ENCODE peak calls at places on chromosomes 4 and X, in five cellular contexts. One of them, this sample, is unnamed.

GRCh38 chrX:44036336-44036735 is 63.1 kb upstream of the NDP start:
- DNase-seq in neural crest cell: no peak
- DNase-seq in GDM1: no peak
- DNase-seq in NCI-H446: peak
- DNase-seq in A549: no peak
- DNase-seq in this sample: peak

GRCh38 chrX:153065389-153065788 is 6.9 kb upstream of the PNMA6A start:
- DNase-seq in NCI-H446: no peak
- DNase-seq in neural crest cell: no peak
- DNase-seq in A549: peak
- DNase-seq in GDM1: no peak
- DNase-seq in this sample: no peak

GRCh38 chrX:21373637-21374162 is 518 bp upstream of the CNKSR2 start:
- DNase-seq in neural crest cell: no peak
- DNase-seq in A549: peak
- DNase-seq in GDM1: peak
- DNase-seq in NCI-H446: peak
- DNase-seq in this sample: peak

GRCh38 chrX:124393238-124393637 is 46.9 kb downstream of the SH2D1A start:
- DNase-seq in NCI-H446: no peak
- DNase-seq in GDM1: no peak
- DNase-seq in A549: no peak
- DNase-seq in neural crest cell: no peak
- DNase-seq in this sample: no peak

GRCh38 chr4:144712775-144713174 is 66.8 kb downstream of the HHIP start:
- DNase-seq in neural crest cell: no peak
- DNase-seq in GDM1: no peak
- DNase-seq in NCI-H446: no peak
- DNase-seq in A549: no peak
- DNase-seq in this sample: no peak

GRCh38 chrX:151873096-151873495 is 39.6 kb upstream of the MAGEA4 start:
- DNase-seq in NCI-H446: no peak
- DNase-seq in A549: no peak
- DNase-seq in neural crest cell: no peak
- DNase-seq in GDM1: no peak
- DNase-seq in this sample: no peak

GRCh38 chr4:180909279-180909678 is 1333.9 kb upstream of the TENM3 start:
- DNase-seq in NCI-H446: no peak
- DNase-seq in GDM1: no peak
- DNase-seq in A549: no peak
- DNase-seq in neural crest cell: no peak
- DNase-seq in this sample: no peak

GRCh38 chr4:166957451-166957850 is 276.8 kb downstream of the SPOCK3 start:
- DNase-seq in GDM1: no peak
- DNase-seq in NCI-H446: no peak
- DNase-seq in neural crest cell: no peak
- DNase-seq in A549: no peak
- DNase-seq in this sample: no peak

GRCh38 chr4:131650951-131651350 is 1498.1 kb upstream of the PCDH10 start:
- DNase-seq in GDM1: no peak
- DNase-seq in NCI-H446: peak
- DNase-seq in neural crest cell: no peak
- DNase-seq in A549: no peak
- DNase-seq in this sample: no peak

GRCh38 chrX:133254666-133255065 is 36.5 kb upstream of the TFDP3 start:
- DNase-seq in neural crest cell: no peak
- DNase-seq in NCI-H446: no peak
- DNase-seq in A549: no peak
- DNase-seq in GDM1: no peak
- DNase-seq in this sample: no peak

GRCh38 chrX:119655125-119655524 is 37.8 kb downstream of the SEPTIN6 start:
- DNase-seq in A549: no peak
- DNase-seq in neural crest cell: no peak
- DNase-seq in GDM1: no peak
- DNase-seq in NCI-H446: no peak
- DNase-seq in this sample: peak

GRCh38 chr4:184417802-184418511 is 56.4 kb downstream of the IRF2 start:
- DNase-seq in neural crest cell: no peak
- DNase-seq in NCI-H446: no peak
- DNase-seq in GDM1: no peak
- DNase-seq in A549: peak
- DNase-seq in this sample: no peak